ENCODE peak calls at places on chromosomes 4 and X, in six cellular contexts. W is GM20000; E is AG09319; J is CD4-positive, CD25-positive, alpha-beta regulatory T cell; N is activated T-cell treated with anti-CD3 and anti-CD28 coated beads for 24 hours; P is kidney tubule cell. Z is an unnamed sample.
A peak's percentile ranks its signal among the peaks of the same experiment; 100 is the strongest.

GRCh38 chrX:86014421-86014820 is 32.9 kb downstream of the CHM start:
- DNase-seq in N (no peak), W (no peak), J (no peak), P (no peak), E (no peak), Z (no peak)

GRCh38 chr4:56870927-56871326 is 36.8 kb upstream of the REST start:
- DNase-seq in N (no peak), P (no peak), W (no peak), E (peak; percentile 85), J (no peak), Z (no peak)

GRCh38 chr4:179095585-179096228 is 1653.5 kb upstream of the AGA start:
- DNase-seq in J (no peak), P (no peak), W (no peak), E (no peak), N (no peak), Z (no peak)

GRCh38 chr4:164771088-164771487 is 17.2 kb downstream of the SMIM31 start:
- DNase-seq in J (no peak), N (no peak), E (no peak), W (no peak), P (no peak), Z (no peak)

GRCh38 chr4:155889036-155889793 is 14.3 kb upstream of the TDO2 start:
- DNase-seq in W (no peak), P (peak; percentile 91), J (no peak), N (no peak), E (peak; percentile 77), Z (peak; percentile 55)

GRCh38 chr4:185339941-185340340 is 55.8 kb downstream of the LRP2BP start:
- DNase-seq in E (no peak), W (no peak), N (no peak), J (peak; percentile 30), P (no peak), Z (no peak)

GRCh38 chrX:48827654-48827968 is 1.3 kb downstream of the ERAS start:
- DNase-seq in N (no peak), W (no peak), P (no peak), J (no peak), E (no peak), Z (no peak)

GRCh38 chrX:153692611-153693156 is 5.0 kb downstream of the SLC6A8 start:
- DNase-seq in N (no peak), J (no peak), W (no peak), P (no peak), E (no peak), Z (no peak)

GRCh38 chr4:154084864-154085263 is 296.0 kb upstream of the SFRP2 start:
- DNase-seq in P (peak; percentile 80), W (no peak), J (no peak), N (no peak), E (no peak), Z (peak; percentile 41)

GRCh38 chr4:147513952-147514351 is 33.1 kb downstream of the EDNRA start:
- DNase-seq in J (no peak), W (no peak), E (no peak), P (no peak), N (no peak), Z (no peak)

GRCh38 chrX:12770440-12770839 is 20.8 kb upstream of the PRPS2 start:
- DNase-seq in J (peak; percentile 51), N (no peak), P (peak; percentile 26), W (peak; percentile 10), E (no peak), Z (no peak)

GRCh38 chr4:168908859-168909390 is 101.1 kb downstream of the CBR4 start:
- DNase-seq in P (no peak), E (no peak), J (no peak), N (no peak), W (no peak), Z (no peak)

GRCh38 chr4:76896731-76897521 is 1.0 kb downstream of the SOWAHB start:
- DNase-seq in W (peak; percentile 52), P (peak; percentile 64), J (peak; percentile 19), N (no peak), E (no peak), Z (no peak)

GRCh38 chr4:24622435-24622834 is 38.1 kb upstream of the DHX15 start:
- DNase-seq in N (no peak), J (no peak), W (no peak), P (no peak), E (no peak), Z (no peak)

GRCh38 chr4:150142831-150143230 is 64.6 kb downstream of the DCLK2 start:
- DNase-seq in P (no peak), E (no peak), W (no peak), N (no peak), J (no peak), Z (no peak)

GRCh38 chr4:55069248-55069647 is 56.1 kb downstream of the KDR start:
- DNase-seq in J (no peak), P (no peak), N (no peak), E (no peak), W (no peak), Z (no peak)

GRCh38 chr4:165355900-165356300 is 22.9 kb upstream of the CPE start:
- DNase-seq in J (peak; percentile 39), N (no peak), W (peak; percentile 18), P (peak; percentile 50), E (no peak), Z (peak; percentile 20)

GRCh38 chr4:37138019-37138653 is 106.4 kb upstream of the NWD2 start:
- DNase-seq in W (peak; percentile 18), J (no peak), E (no peak), P (peak; percentile 10), N (no peak), Z (no peak)

GRCh38 chrX:11757729-11758399 is at the start of gene MSL3:
- DNase-seq in E (peak; percentile 24), P (peak; percentile 75), J (peak; percentile 56), W (peak; percentile 84), N (peak; percentile 42), Z (peak; percentile 45)

GRCh38 chr4:3285558-3286334 is 7.1 kb upstream of the RGS12 start:
- DNase-seq in E (peak; percentile 54), W (no peak), P (no peak), J (no peak), N (no peak), Z (no peak)

GRCh38 chrX:1264556-1264955 is 4.1 kb upstream of the CSF2RA start:
- DNase-seq in P (no peak), W (no peak), N (no peak), E (no peak), J (no peak), Z (no peak)

GRCh38 chr4:21901831-21902230 is 46.7 kb downstream of the KCNIP4 start:
- DNase-seq in P (peak; percentile 76), N (no peak), W (no peak), E (no peak), J (no peak), Z (peak; percentile 28)

GRCh38 chrX:141175786-141176185 is 1.1 kb downstream of the LDOC1 start:
- DNase-seq in P (peak; percentile 9), W (no peak), J (no peak), E (no peak), N (no peak), Z (no peak)

GRCh38 chr4:13860126-13860525 is 232.6 kb upstream of the BOD1L1 start:
- DNase-seq in W (no peak), N (no peak), E (no peak), J (no peak), P (no peak), Z (no peak)

GRCh38 chr4:83093060-83093640 is 21.4 kb downstream of the PLAC8 start:
- DNase-seq in W (no peak), N (no peak), E (no peak), P (no peak), J (no peak), Z (no peak)

GRCh38 chrX:16643160-16643559 is 6.8 kb upstream of the S100G start:
- DNase-seq in P (no peak), J (no peak), N (no peak), E (peak; percentile 23), W (no peak), Z (no peak)

GRCh38 chrX:39813631-39814246 is 284.0 kb downstream of the BCOR start:
- DNase-seq in W (no peak), P (peak; percentile 61), N (no peak), E (peak; percentile 30), J (no peak), Z (peak; percentile 3)

GRCh38 chr4:56414135-56414675 is 21.2 kb downstream of the PPAT start:
- DNase-seq in W (no peak), J (no peak), N (no peak), E (no peak), P (peak; percentile 24), Z (no peak)

GRCh38 chr4:69092190-69092589 is 4.1 kb upstream of the UGT2B7 start:
- DNase-seq in W (no peak), P (peak; percentile 83), J (no peak), N (no peak), E (no peak), Z (peak; percentile 70)

GRCh38 chr4:17098401-17098800 is 200.0 kb upstream of the LDB2 start:
- DNase-seq in P (no peak), N (no peak), W (no peak), E (no peak), J (no peak), Z (no peak)

GRCh38 chrX:104435249-104435648 is 130.8 kb upstream of the IL1RAPL2 start:
- DNase-seq in W (no peak), N (no peak), E (no peak), J (no peak), P (no peak), Z (no peak)

GRCh38 chr4:113358784-113359183 is 309.3 kb downstream of the ANK2 start:
- DNase-seq in J (no peak), W (no peak), N (no peak), P (no peak), E (no peak), Z (no peak)

GRCh38 chr4:1298461-1298860 is 8.8 kb downstream of the MAEA start:
- DNase-seq in J (no peak), N (no peak), E (no peak), P (no peak), W (peak; percentile 20), Z (no peak)

GRCh38 chrX:72306085-72306801 is 529 bp upstream of the CITED1 start:
- DNase-seq in W (peak; percentile 28), P (no peak), N (no peak), J (no peak), E (no peak), Z (no peak)